ENCODE peak calls at places on chromosomes 16 and 17, in nine cellular contexts. L is dorsolateral prefrontal cortex, H is PC-9, U is AG10803, N is body of pancreas, F is ovary, C is ascending aorta, W is mammary epithelial cell, Y is testis. B is an unnamed sample.

GRCh38 chr17:74745548-74746177 is 2.8 kb upstream of the NHERF1 start:
- DNase-seq in N (no peak), Y (no peak), H (no peak), U (no peak), C (no peak), W (no peak), F (no peak), L (no peak), B (no peak)

GRCh38 chr16:23948949-23949392 is 113.2 kb downstream of the PRKCB start:
- DNase-seq in Y (no peak), W (no peak), N (peak; percentile 14), H (no peak), F (no peak), U (no peak), L (no peak), C (no peak), B (no peak)

GRCh38 chr16:67245674-67246080 is 1.6 kb downstream of the FHOD1 start:
- DNase-seq in C (no peak), F (no peak), Y (no peak), U (no peak), L (no peak), H (no peak), N (no peak), W (peak; percentile 60), B (no peak)

GRCh38 chr17:78748048-78748729 is 33.9 kb downstream of the CYTH1 start:
- DNase-seq in F (no peak), H (no peak), U (no peak), W (peak; percentile 49), N (peak; percentile 61), L (no peak), Y (no peak), C (no peak), B (no peak)

GRCh38 chr17:48546924-48547838 is 2.3 kb upstream of the HOXB2 start:
- DNase-seq in U (peak; percentile 68), C (no peak), W (peak; percentile 37), N (no peak), L (no peak), H (no peak), Y (no peak), F (no peak), B (no peak)

GRCh38 chr17:2412561-2413021 is 11.7 kb upstream of the MNT start:
- DNase-seq in Y (peak; percentile 70), H (no peak), L (no peak), C (no peak), N (peak; percentile 88), W (no peak), F (no peak), U (peak; percentile 75), B (peak; percentile 33)

GRCh38 chr16:77868478-77868877 is 80.1 kb downstream of the VAT1L start:
- DNase-seq in C (no peak), L (no peak), H (no peak), N (no peak), F (no peak), W (no peak), Y (no peak), U (no peak), B (no peak)

GRCh38 chr17:15303851-15304250 is 37.5 kb downstream of the TEKT3 start:
- DNase-seq in Y (no peak), U (no peak), L (no peak), F (no peak), H (no peak), W (no peak), C (no peak), N (no peak), B (no peak)

GRCh38 chr16:19681637-19682036 is 36.4 kb downstream of the KNOP1 start:
- DNase-seq in L (peak; percentile 19), F (no peak), U (no peak), H (no peak), W (no peak), N (no peak), Y (no peak), C (no peak), B (no peak)

GRCh38 chr16:19683453-19684236 is 34.4 kb downstream of the KNOP1 start:
- DNase-seq in N (no peak), U (no peak), C (no peak), F (no peak), H (no peak), Y (no peak), W (no peak), L (peak; percentile 19), B (no peak)

GRCh38 chr16:19678804-19679203 is 39.2 kb downstream of the KNOP1 start:
- DNase-seq in C (no peak), L (no peak), H (no peak), F (no peak), W (no peak), N (no peak), Y (no peak), U (peak; percentile 46), B (no peak)

GRCh38 chr16:19677403-19677802 is 40.6 kb downstream of the KNOP1 start:
- DNase-seq in W (no peak), C (no peak), N (no peak), H (no peak), F (no peak), L (peak; percentile 53), U (no peak), Y (peak; percentile 56), B (no peak)

DNA sequence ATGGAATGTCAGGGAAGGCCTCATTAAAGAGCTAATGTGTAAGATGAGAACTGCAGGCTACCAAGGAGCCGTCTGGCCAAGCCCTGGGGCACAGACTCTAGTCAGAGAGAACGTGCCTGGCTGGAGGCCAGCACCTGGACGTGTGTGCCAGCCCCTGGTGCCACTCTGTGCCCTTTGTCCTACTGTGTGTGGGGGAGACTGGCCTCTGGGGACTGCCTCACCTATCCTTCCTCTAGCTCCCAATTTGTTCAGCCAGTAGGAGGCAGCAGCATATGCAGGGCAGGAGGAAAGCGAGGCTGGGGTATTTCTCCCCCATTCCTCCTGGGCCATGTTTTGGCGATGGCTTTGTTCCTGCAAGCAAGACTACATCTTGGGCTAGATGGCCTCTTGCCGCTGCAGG is 37.1 kb downstream of the KNOP1 start:
- DNase-seq in F (no peak), L (no peak), Y (no peak), H (peak; percentile 70), C (no peak), W (no peak), N (no peak), U (no peak), B (no peak)
- TF ChIP-seq CTCF in F (no peak), L (no peak), Y (no peak), H (peak; percentile 23), C (no peak), W (no peak), N (no peak), U (no peak), B (no peak)

GRCh38 chr16:85644093-85644712 is 31.1 kb downstream of the GSE1 start:
- DNase-seq in U (no peak), H (no peak), C (no peak), L (no peak), W (no peak), F (no peak), Y (no peak), N (no peak), B (no peak)

GRCh38 chr16:85643631-85644030 is 30.5 kb downstream of the GSE1 start:
- DNase-seq in W (no peak), F (no peak), N (no peak), Y (no peak), H (no peak), U (no peak), C (no peak), L (no peak), B (no peak)

GRCh38 chr16:85646976-85647375 is 33.9 kb downstream of the GSE1 start:
- DNase-seq in H (no peak), F (no peak), W (no peak), Y (no peak), C (no peak), L (no peak), U (no peak), N (no peak), B (no peak)

GRCh38 chr16:85646358-85646907 is 33.3 kb downstream of the GSE1 start:
- DNase-seq in C (no peak), F (no peak), H (no peak), W (no peak), N (no peak), U (no peak), L (no peak), Y (no peak), B (no peak)

DNA sequence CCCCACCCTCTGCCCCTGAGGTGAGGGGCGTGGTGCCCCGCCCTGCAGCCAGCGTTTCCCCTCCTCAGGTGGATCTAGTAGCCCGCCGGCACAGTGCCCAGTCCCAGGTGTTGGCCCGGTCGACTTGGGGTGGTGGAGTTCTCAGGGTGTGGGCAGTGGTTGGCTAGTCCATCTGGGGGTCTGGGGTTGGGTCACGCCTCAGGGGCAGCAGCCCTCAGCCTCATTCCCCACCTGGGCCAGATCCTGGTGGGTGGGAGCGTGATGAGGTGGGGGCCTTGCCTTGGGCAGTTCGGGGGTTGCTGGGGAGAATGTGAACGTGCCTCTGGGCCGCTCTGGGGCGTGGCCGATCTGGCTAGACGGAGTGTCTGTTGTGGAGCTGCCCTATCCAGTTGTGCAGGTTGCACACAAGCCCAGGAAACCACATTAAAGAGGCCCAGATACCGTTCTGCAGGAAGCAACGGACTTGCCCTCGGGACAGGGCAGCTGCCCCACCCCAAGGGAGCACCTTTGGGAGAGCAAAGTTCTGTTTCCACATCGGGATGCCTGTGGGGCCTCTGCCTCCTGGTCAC is 32.0 kb downstream of the GSE1 start:
- DNase-seq in N (no peak), Y (no peak), U (no peak), W (peak; percentile 47), L (no peak), H (peak; percentile 90), C (no peak), F (no peak), B (no peak)
- H3K4me3 ChIP-seq in N (no peak overlapping the region), Y (no peak overlapping the region), U (no peak overlapping the region), W (no peak overlapping the region), L (no peak overlapping the region), H (peak overlapping the region; percentile 46), C (no peak overlapping the region), F (no peak overlapping the region), B (no peak overlapping the region)

GRCh38 chr16:8489580-8489979 is 100.7 kb downstream of the TMEM114 start:
- DNase-seq in C (no peak), F (no peak), L (no peak), W (no peak), Y (no peak), U (no peak), N (no peak), H (no peak), B (no peak)

GRCh38 chr16:8492690-8493089 is 97.6 kb downstream of the TMEM114 start:
- DNase-seq in C (no peak), F (no peak), L (no peak), H (no peak), W (no peak), Y (no peak), U (no peak), N (no peak), B (no peak)

GRCh38 chr16:8496364-8496763 is 93.9 kb downstream of the TMEM114 start:
- DNase-seq in Y (no peak), H (no peak), L (no peak), C (no peak), N (no peak), U (no peak), W (no peak), F (no peak), B (no peak)

DNA sequence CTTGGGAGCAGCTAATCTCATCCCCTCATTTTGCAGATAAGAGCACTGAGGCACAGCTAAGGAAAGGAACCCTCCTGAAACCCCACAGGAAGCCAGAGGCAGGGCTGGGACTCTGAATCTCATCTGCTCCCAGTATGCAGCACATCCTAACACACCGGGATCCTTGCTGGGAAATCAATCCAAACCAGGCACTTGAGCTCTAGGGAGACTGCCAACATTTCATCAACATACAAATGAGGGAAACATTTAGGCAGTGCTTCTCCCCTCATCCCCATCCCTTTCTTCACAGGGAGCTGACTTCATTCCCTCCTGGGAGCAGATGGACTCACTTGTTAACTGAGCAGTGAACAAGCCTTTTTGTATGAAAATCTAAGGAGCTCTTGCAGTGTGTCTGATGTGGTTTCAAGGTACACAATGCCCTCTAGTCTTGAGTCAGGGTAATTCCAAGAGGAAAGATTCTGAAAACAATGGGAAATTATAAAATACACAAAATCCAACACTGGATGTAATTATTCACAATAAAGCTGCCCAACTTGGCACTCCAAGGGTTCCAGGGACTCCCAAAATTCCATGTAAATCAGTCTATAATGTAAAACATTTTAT is 96.3 kb downstream of the TMEM114 start:
- DNase-seq in C (no peak), U (no peak), W (no peak), F (no peak), H (no peak), N (no peak), L (no peak), Y (no peak), B (no peak)
- TF ChIP-seq CTCF in C (no peak), U (no peak), W (no peak), F (no peak), H (no peak), N (no peak), L (peak; percentile 20), Y (no peak), B (no peak)

GRCh38 chr17:58618336-58618735 is 73.5 kb downstream of the TEX14 start:
- DNase-seq in N (no peak), Y (no peak), F (no peak), C (no peak), W (no peak), U (no peak), H (no peak), L (no peak), B (no peak)
- H3K4me3 ChIP-seq in N (no peak overlapping the region), Y (no peak overlapping the region), F (no peak overlapping the region), C (no peak overlapping the region), W (no peak overlapping the region), U (no peak overlapping the region), H (no peak overlapping the region), L (no peak overlapping the region), B (no peak overlapping the region)